ENCODE peak calls at places on chromosomes 4 and X, in six cellular contexts. Z is uterus, M is dorsolateral prefrontal cortex, G is endothelial cell, I is Peyer's patch, U is choroid plexus epithelial cell. Y is an unnamed sample.

GRCh38 chrX:154761977-154762528 is 611 bp upstream of the DKC1 start:
- DNase-seq in M (no peak), I (no peak), U (no peak), Z (no peak), G (no peak), Y (no peak)

GRCh38 chrX:5852941-5853340 is 375.7 kb downstream of the NLGN4X start:
- DNase-seq in I (no peak), U (no peak), G (no peak), Z (no peak), M (no peak), Y (no peak)

GRCh38 chrX:149248073-149248625 is 257.0 kb downstream of the IDS start:
- DNase-seq in G (no peak), I (no peak), U (peak), Z (no peak), M (no peak), Y (no peak)

GRCh38 chr4:110850461-110851447 is 227.9 kb upstream of the PITX2 start:
- DNase-seq in Z (no peak), G (no peak), M (no peak), I (no peak), U (no peak), Y (no peak)

GRCh38 chrX:120308959-120309872 is 2.0 kb downstream of the TMEM255A start:
- DNase-seq in G (peak), Z (peak), M (peak), U (peak), I (peak), Y (peak)

GRCh38 chr4:6250235-6250983 is 19.2 kb upstream of the WFS1 start:
- DNase-seq in Z (no peak), G (peak), I (no peak), U (peak), M (no peak), Y (no peak)

GRCh38 chr4:124389591-124389990 is 322.9 kb downstream of the ANKRD50 start:
- DNase-seq in Z (no peak), I (no peak), M (no peak), U (peak), G (no peak), Y (no peak)

GRCh38 chr4:155008389-155008788 is 200.0 kb upstream of the NPY2R start:
- DNase-seq in I (no peak), Z (no peak), G (no peak), U (no peak), M (no peak), Y (no peak)

GRCh38 chr4:66169341-66169740 is 499.1 kb upstream of the EPHA5 start:
- DNase-seq in Z (no peak), U (peak), M (no peak), I (no peak), G (no peak), Y (no peak)

GRCh38 chr4:100428051-100428450 is 89.8 kb downstream of the EMCN start:
- DNase-seq in G (no peak), M (no peak), U (peak), I (no peak), Z (no peak), Y (no peak)

GRCh38 chr4:7375427-7375826 is 59.3 kb downstream of the PSAPL1 start:
- DNase-seq in U (no peak), Z (peak), I (no peak), G (no peak), M (no peak), Y (no peak)

GRCh38 chrX:39875834-39876625 is 221.7 kb downstream of the BCOR start:
- DNase-seq in Z (no peak), M (no peak), G (no peak), U (no peak), I (no peak), Y (no peak)

GRCh38 chrX:123424546-123424945 is 240.5 kb downstream of the GRIA3 start:
- DNase-seq in Z (no peak), I (no peak), U (peak), G (no peak), M (no peak), Y (no peak)

GRCh38 chrX:123425471-123425870 is 241.4 kb downstream of the GRIA3 start:
- DNase-seq in Z (no peak), G (no peak), U (peak), I (no peak), M (no peak), Y (no peak)

GRCh38 chrX:123425904-123426303 is 241.8 kb downstream of the GRIA3 start:
- DNase-seq in I (no peak), G (no peak), U (peak), M (peak), Z (peak), Y (no peak)

GRCh38 chrX:123422875-123423274 is 238.8 kb downstream of the GRIA3 start:
- DNase-seq in Z (no peak), M (no peak), U (peak), G (peak), I (no peak), Y (no peak)
- TF ChIP-seq CTCF in Z (peak), M (peak), U (peak), G (peak), I (no peak), Y (no peak)

DNA sequence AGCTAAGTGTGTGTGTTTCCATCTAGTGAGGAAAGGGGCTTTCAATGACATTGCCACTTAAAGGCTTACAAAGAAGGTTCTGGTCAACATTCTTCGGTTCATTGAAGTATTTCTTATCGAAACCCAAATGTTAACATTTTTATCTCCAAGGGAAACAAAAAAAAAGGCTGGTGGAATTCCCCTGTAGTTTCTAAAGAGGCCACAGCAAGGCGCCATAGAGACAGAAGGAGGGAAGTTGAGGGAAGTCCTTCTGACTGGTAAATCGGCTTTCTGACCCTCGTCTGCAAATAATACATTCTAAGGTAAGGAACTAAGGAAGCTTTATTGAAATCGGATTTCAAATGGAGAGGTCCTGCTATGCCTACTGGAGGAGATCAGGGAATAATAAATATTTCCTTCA is 1.7 kb upstream of the ZFP42 start:
- DNase-seq in G (peak), I (no peak), M (no peak), U (no peak), Z (no peak), Y (no peak)
- TF ChIP-seq CTCF in G (peak), I (no peak), M (no peak), U (peak), Z (no peak), Y (no peak)

GRCh38 chr4:149605601-149606378 is 209.9 kb downstream of the IQCM start:
- DNase-seq in U (peak), Z (no peak), G (no peak), M (no peak), I (no peak), Y (no peak)

DNA sequence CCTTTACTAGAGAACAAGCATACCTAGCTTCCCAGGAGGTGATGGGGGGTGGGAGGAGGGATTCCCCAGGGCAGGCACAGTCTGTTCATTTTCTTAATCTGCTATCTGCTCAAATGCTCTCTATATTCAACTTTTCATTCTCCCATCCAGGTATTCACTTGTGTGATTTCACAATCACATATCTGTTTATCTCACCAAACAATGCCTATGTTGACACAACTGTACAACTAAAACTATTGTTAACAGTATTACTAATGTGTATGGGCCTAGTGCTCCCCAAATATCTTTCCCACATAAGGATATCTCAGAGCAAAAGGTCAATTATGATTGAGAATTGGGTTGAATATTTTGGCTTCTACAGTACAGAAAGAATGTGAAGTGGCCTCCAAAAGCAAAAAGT is 210.8 kb downstream of the IQCM start:
- DNase-seq in U (no peak), Z (no peak), G (no peak), I (no peak), M (no peak), Y (no peak)
- TF ChIP-seq CTCF in U (no peak), Z (no peak), G (no peak), I (no peak), M (no peak), Y (no peak)

GRCh38 chrX:29233592-29234179 is 646.4 kb downstream of the IL1RAPL1 start:
- DNase-seq in M (no peak), I (no peak), G (no peak), Z (no peak), U (no peak), Y (no peak)
- TF ChIP-seq CTCF in M (no peak), I (no peak), G (no peak), Z (no peak), U (no peak), Y (no peak)

DNA sequence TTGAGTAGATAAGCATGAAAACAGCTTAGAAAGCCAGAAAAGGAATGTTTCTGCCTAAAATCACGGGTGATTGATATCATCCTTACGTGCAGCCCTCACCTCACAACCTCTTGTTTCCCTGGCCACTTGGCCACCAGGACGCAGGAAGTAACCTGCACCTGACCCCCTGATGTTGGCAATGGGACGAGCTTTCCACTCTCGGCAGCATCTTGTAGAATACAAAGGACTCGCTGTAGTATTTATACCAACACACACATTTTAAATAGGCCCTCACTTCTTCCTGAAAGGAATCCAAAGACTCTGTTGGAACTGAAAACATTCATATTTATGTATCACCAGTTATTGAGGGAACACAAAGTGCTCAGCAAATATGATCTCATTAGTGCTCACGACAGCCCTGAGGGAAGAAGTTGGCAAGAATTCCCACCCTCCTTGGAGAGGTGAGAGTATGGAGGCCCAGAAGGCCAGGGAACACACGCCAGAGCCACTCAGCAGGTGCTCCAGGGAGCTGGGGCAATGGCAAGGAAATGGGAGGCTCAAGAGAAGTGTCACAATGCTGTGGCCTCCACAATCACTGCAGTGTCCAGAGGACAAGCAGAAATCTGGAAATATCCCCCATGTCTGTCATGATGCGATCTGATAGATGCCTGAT is 103.3 kb upstream of the KIT start:
- DNase-seq in G (no peak), U (no peak), M (no peak), I (no peak), Z (no peak), Y (no peak)
- TF ChIP-seq CTCF in G (no peak), U (no peak), M (no peak), I (no peak), Z (no peak), Y (no peak)

GRCh38 chrX:75522565-75523411 is at the start of gene ZDHHC15:
- DNase-seq in M (peak), U (peak), I (no peak), Z (peak), G (peak), Y (peak)
- TF ChIP-seq CTCF in M (no peak), U (no peak), I (no peak), Z (peak), G (no peak), Y (no peak)